ENCODE peak calls at places on chromosomes 6 and 20, in ten cellular contexts. A is prostate gland, T is neural progenitor cell, Q is epithelial cell of esophagus, G is NB4, N is BJ, S is mammary epithelial cell, R is A549, E is colonic mucosa, C is cardiac muscle cell. L is an unnamed sample.

GRCh38 chr20:37189617-37190016 is 10.3 kb upstream of the MROH8 start:
- DNase-seq in A (no peak), T (no peak), Q (no peak), G (no peak), N (no peak), S (no peak), R (no peak), E (no peak), C (no peak), L (no peak)

GRCh38 chr6:85677243-85677956 is 34.7 kb upstream of the SYNCRIP start:
- DNase-seq in A (no peak), T (no peak), Q (peak), G (peak), N (no peak), S (no peak), R (no peak), E (no peak), C (peak), L (no peak)

GRCh38 chr20:38680492-38681118 is 43.7 kb upstream of the SLC32A1 start:
- DNase-seq in A (no peak), T (peak), Q (peak), G (peak), N (no peak), S (peak), R (peak), E (no peak), C (peak), L (no peak)

GRCh38 chr20:18795366-18795765 is 18.2 kb upstream of the SCP2D1 start:
- DNase-seq in A (no peak), T (no peak), Q (no peak), G (no peak), N (no peak), S (no peak), R (no peak), E (no peak), C (no peak), L (no peak)

GRCh38 chr6:160103825-160104100 is 17.9 kb upstream of the SLC22A1 start:
- DNase-seq in A (no peak), T (no peak), Q (no peak), G (no peak), N (no peak), S (no peak), R (no peak), E (no peak), C (no peak), L (no peak)

GRCh38 chr20:36407196-36407733 is 101.1 kb downstream of the DLGAP4 start:
- DNase-seq in A (no peak), T (no peak), Q (peak), G (peak), N (no peak), S (peak), R (no peak), E (no peak), C (peak), L (no peak)

GRCh38 chr6:135168766-135169165 is 12.3 kb upstream of the MYB start:
- DNase-seq in A (no peak), T (no peak), Q (no peak), G (no peak), N (no peak), S (no peak), R (no peak), E (no peak), C (no peak), L (no peak)

GRCh38 chr6:128836761-128837160 is 46.2 kb upstream of the LAMA2 start:
- DNase-seq in A (no peak), T (no peak), Q (no peak), G (no peak), N (no peak), S (no peak), R (no peak), E (no peak), C (no peak), L (no peak)

GRCh38 chr20:58019027-58019849 is 209.2 kb downstream of the ANKRD60 start:
- DNase-seq in A (no peak), T (no peak), Q (no peak), G (no peak), N (peak), S (peak), R (peak), E (peak), C (no peak), L (no peak)

GRCh38 chr6:54291738-54292137 is 16.5 kb upstream of the TINAG start:
- DNase-seq in A (no peak), T (no peak), Q (peak), G (no peak), N (peak), S (peak), R (no peak), E (no peak), C (peak), L (peak)

GRCh38 chr6:35214869-35215664 is 1.3 kb downstream of the SCUBE3 start:
- DNase-seq in A (no peak), T (peak), Q (no peak), G (no peak), N (no peak), S (no peak), R (no peak), E (no peak), C (no peak), L (no peak)

GRCh38 chr20:63889241-63890200 is 5.4 kb upstream of the DNAJC5 start:
- DNase-seq in A (peak), T (no peak), Q (peak), G (peak), N (no peak), S (peak), R (no peak), E (no peak), C (no peak), L (no peak)

GRCh38 chr20:63138855-63139341 is 77.0 kb downstream of the YTHDF1 start:
- DNase-seq in A (no peak), T (no peak), Q (no peak), G (no peak), N (no peak), S (peak), R (no peak), E (no peak), C (peak), L (no peak)

GRCh38 chr20:21719592-21720214 is 14.2 kb downstream of the PAX1 start:
- DNase-seq in A (peak), T (peak), Q (peak), G (peak), N (no peak), S (peak), R (peak), E (peak), C (peak), L (peak)

GRCh38 chr6:52603000-52603795 is 26.3 kb upstream of the TRAM2 start:
- DNase-seq in A (no peak), T (no peak), Q (peak), G (peak), N (no peak), S (no peak), R (no peak), E (no peak), C (peak), L (peak)

GRCh38 chr6:2993755-2994317 is 5.9 kb upstream of the NQO2 start:
- DNase-seq in A (no peak), T (no peak), Q (no peak), G (no peak), N (no peak), S (no peak), R (no peak), E (no peak), C (no peak), L (no peak)

GRCh38 chr6:116945809-116946208 is 68.8 kb downstream of the RFX6 start:
- DNase-seq in A (no peak), T (no peak), Q (peak), G (peak), N (no peak), S (peak), R (no peak), E (peak), C (no peak), L (no peak)

GRCh38 chr20:24589381-24589780 is 120.0 kb downstream of the SYNDIG1 start:
- DNase-seq in A (no peak), T (no peak), Q (no peak), G (no peak), N (no peak), S (no peak), R (no peak), E (no peak), C (no peak), L (no peak)

GRCh38 chr6:115643762-115644161 is 416.9 kb downstream of the FRK start:
- DNase-seq in A (no peak), T (no peak), Q (peak), G (no peak), N (no peak), S (peak), R (peak), E (no peak), C (peak), L (no peak)

GRCh38 chr6:1286972-1287600 is 24.8 kb upstream of the FOXQ1 start:
- DNase-seq in A (no peak), T (no peak), Q (peak), G (peak), N (peak), S (peak), R (peak), E (peak), C (peak), L (no peak)

GRCh38 chr20:59596690-59597089 is 7.7 kb upstream of the PHACTR3 start:
- DNase-seq in A (no peak), T (no peak), Q (no peak), G (no peak), N (no peak), S (no peak), R (no peak), E (no peak), C (no peak), L (no peak)

GRCh38 chr20:57108742-57109141 is 157.7 kb downstream of the BMP7 start:
- DNase-seq in A (no peak), T (peak), Q (no peak), G (no peak), N (no peak), S (no peak), R (no peak), E (no peak), C (no peak), L (no peak)

GRCh38 chr6:54315692-54316091 is 7.5 kb downstream of the TINAG start:
- DNase-seq in A (no peak), T (no peak), Q (peak), G (no peak), N (no peak), S (peak), R (no peak), E (no peak), C (no peak), L (no peak)

GRCh38 chr6:10756085-10756484 is 8.5 kb downstream of the TMEM14B start:
- DNase-seq in A (no peak), T (no peak), Q (no peak), G (peak), N (no peak), S (no peak), R (no peak), E (no peak), C (no peak), L (no peak)

GRCh38 chr6:107564223-107564855 is 74.4 kb downstream of the SOBP start:
- DNase-seq in A (no peak), T (no peak), Q (no peak), G (no peak), N (no peak), S (no peak), R (no peak), E (no peak), C (no peak), L (no peak)

GRCh38 chr6:119655124-119655523 is 305.6 kb upstream of the MAN1A1 start:
- DNase-seq in A (no peak), T (no peak), Q (no peak), G (no peak), N (no peak), S (no peak), R (no peak), E (no peak), C (no peak), L (no peak)

GRCh38 chr6:82397962-82398692 is 34.5 kb downstream of the TPBG start:
- DNase-seq in A (no peak), T (no peak), Q (peak), G (no peak), N (no peak), S (peak), R (peak), E (no peak), C (peak), L (no peak)

GRCh38 chr6:28742668-28743270 is 181.0 kb downstream of the TRIM27 start:
- DNase-seq in A (no peak), T (peak), Q (peak), G (peak), N (no peak), S (peak), R (peak), E (no peak), C (peak), L (peak)

GRCh38 chr20:689947-690346 is 14.3 kb upstream of the SCRT2 start:
- DNase-seq in A (no peak), T (no peak), Q (no peak), G (no peak), N (no peak), S (no peak), R (no peak), E (no peak), C (no peak), L (no peak)

GRCh38 chr6:34580707-34581560 is 24.8 kb upstream of the SPDEF start:
- DNase-seq in A (no peak), T (no peak), Q (no peak), G (no peak), N (no peak), S (no peak), R (no peak), E (no peak), C (peak), L (no peak)

GRCh38 chr6:41642090-41642959 is 4.1 kb downstream of the MDFI start:
- DNase-seq in A (no peak), T (no peak), Q (no peak), G (no peak), N (no peak), S (no peak), R (no peak), E (no peak), C (no peak), L (no peak)

GRCh38 chr6:139133733-139134360 is 1.0 kb upstream of the HECA start:
- DNase-seq in A (no peak), T (no peak), Q (no peak), G (no peak), N (no peak), S (no peak), R (no peak), E (no peak), C (no peak), L (no peak)

GRCh38 chr6:143842468-143842901 is 653 bp upstream of the LTV1 start:
- DNase-seq in A (peak), T (no peak), Q (no peak), G (no peak), N (peak), S (no peak), R (no peak), E (peak), C (no peak), L (peak)

GRCh38 chr20:35405775-35406174 is 6.0 kb downstream of the UQCC1 start:
- DNase-seq in A (no peak), T (no peak), Q (no peak), G (no peak), N (no peak), S (no peak), R (no peak), E (no peak), C (no peak), L (no peak)

GRCh38 chr20:39568090-39568489 is 605.9 kb downstream of the DHX35 start:
- DNase-seq in A (no peak), T (no peak), Q (no peak), G (no peak), N (no peak), S (no peak), R (no peak), E (no peak), C (no peak), L (no peak)

DNA sequence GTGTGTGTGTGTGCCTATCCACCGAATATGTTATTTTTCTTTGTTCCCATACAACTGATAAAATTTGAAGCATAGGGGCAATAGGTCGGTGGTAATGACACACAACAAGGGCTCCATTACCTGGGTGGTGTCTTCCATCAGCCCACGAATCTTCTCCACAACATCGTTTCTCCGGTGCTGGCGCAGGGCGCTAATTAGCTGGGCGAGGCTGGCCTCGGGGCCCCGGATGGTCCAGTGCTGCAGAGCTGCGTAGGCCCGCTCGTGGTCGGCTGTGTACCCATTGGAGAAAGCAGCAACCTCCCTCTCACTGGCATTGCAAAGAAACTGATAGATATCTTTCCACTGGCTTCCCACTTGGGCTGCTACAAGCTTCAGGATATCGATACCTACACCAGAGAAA is 56.6 kb downstream of the TNFRSF21 start:
- DNase-seq in A (no peak), T (no peak), Q (no peak), G (no peak), N (no peak), S (no peak), R (no peak), E (no peak), C (no peak), L (no peak)
- TF ChIP-seq CTCF in A (no peak), T (no peak), Q (no peak), G (no peak), N (no peak), S (no peak), R (no peak), E (no peak), C (no peak), L (no peak)

GRCh38 chr6:31877651-31878161 is 1.1 kb downstream of the SLC44A4 start:
- DNase-seq in A (peak), T (no peak), Q (no peak), G (no peak), N (no peak), S (no peak), R (no peak), E (peak), C (no peak), L (no peak)
- H3K4me3 ChIP-seq in A (peak), T (no peak), Q (no peak), G (no peak), N (no peak), S (no peak), R (no peak), E (peak), C (no peak), L (no peak)

DNA sequence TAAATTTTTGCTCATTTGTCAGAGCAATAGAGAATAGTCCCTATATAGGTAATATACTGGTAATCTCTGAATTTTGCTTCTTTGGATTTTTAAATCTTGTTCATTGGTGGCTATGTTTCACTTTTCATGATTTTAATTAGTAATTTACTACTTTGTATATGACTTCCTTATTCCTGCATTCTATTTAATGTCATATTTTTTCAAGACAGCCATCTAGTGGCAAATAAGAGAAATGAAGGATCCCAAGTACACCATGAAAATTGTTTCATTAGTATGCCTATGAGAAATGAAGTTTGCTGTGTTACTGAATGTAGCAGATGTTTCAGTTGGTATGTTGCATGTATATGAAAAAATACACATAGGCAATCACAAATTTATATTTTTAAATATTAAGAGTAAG is 82.4 kb downstream of the ZNF292 start:
- DNase-seq in A (no peak), T (no peak), Q (peak), G (peak), N (peak), S (no peak), R (peak), E (no peak), C (peak), L (no peak)
- TF ChIP-seq CTCF in A (peak), T (peak), Q (peak), G (peak), N (peak), S (peak), R (peak), E (peak), C (peak), L (no peak)

GRCh38 chr6:16872543-16873230 is 111.4 kb upstream of the ATXN1 start:
- DNase-seq in A (no peak), T (no peak), Q (peak), G (no peak), N (no peak), S (no peak), R (no peak), E (no peak), C (no peak), L (no peak)
- H3K4me3 ChIP-seq in A (no peak), T (no peak), Q (no peak), G (no peak), N (no peak), S (no peak), R (no peak), E (no peak), C (no peak), L (no peak)

L was measured in HFF-Myc.